ENCODE peak calls at places on chromosomes 13 and 19, in four cellular contexts. F is EH, I is heart right ventricle, Q is AG10803. Y is an unnamed sample.

GRCh38 chr13:102317593-102317992 is 84.3 kb downstream of the FGF14 start:
- DNase-seq in F (no peak), I (peak), Q (no peak), Y (peak)

GRCh38 chr19:56637976-56638555 is 4.9 kb upstream of the SMIM17 start:
- DNase-seq in F (peak), I (peak), Q (peak), Y (peak)

GRCh38 chr13:76758257-76758656 is 127.9 kb downstream of the KCTD12 start:
- DNase-seq in Q (no peak), I (no peak), F (no peak), Y (no peak)

GRCh38 chr19:3369337-3370213 is 3.2 kb downstream of the NFIC start:
- DNase-seq in I (no peak), F (peak), Q (peak), Y (peak)

GRCh38 chr13:39596685-39597084 is 6.3 kb downstream of the LHFPL6 start:
- DNase-seq in I (no peak), F (peak), Q (no peak), Y (no peak)

GRCh38 chr13:74987124-74987690 is 494.8 kb downstream of the TBC1D4 start:
- DNase-seq in Q (no peak), F (no peak), I (no peak), Y (no peak)

GRCh38 chr13:95676100-95676774 is 702 bp upstream of the DNAJC3 start:
- DNase-seq in I (peak), F (peak), Q (peak), Y (peak)

GRCh38 chr19:16001481-16002312 is 52.9 kb downstream of the OR10H4 start:
- DNase-seq in Q (peak), F (peak), I (no peak), Y (peak)

GRCh38 chr19:2012941-2013682 is 2.4 kb downstream of the BTBD2 start:
- DNase-seq in F (no peak), I (no peak), Q (no peak), Y (no peak)

GRCh38 chr13:52070929-52071523 is 46.5 kb downstream of the UTP14C start:
- DNase-seq in Q (peak), I (no peak), F (peak), Y (peak)

GRCh38 chr19:17747205-17748098 is 3.8 kb upstream of the FCHO1 start:
- DNase-seq in Q (peak), F (peak), I (peak), Y (peak)

GRCh38 chr13:105778196-105778595 is 757.3 kb downstream of the EFNB2 start:
- DNase-seq in F (no peak), I (no peak), Q (no peak), Y (peak)

GRCh38 chr19:16739546-16739945 is 19.9 kb downstream of the NWD1 start:
- DNase-seq in I (no peak), Q (no peak), F (peak), Y (no peak)

GRCh38 chr13:41542281-41542680 is 84.9 kb downstream of the RGCC start:
- DNase-seq in I (no peak), F (no peak), Q (no peak), Y (no peak)

GRCh38 chr19:48752511-48753365 is at the start of gene FUT1:
- DNase-seq in I (peak), Q (peak), F (peak), Y (no peak)

GRCh38 chr13:113142876-113143275 is 15.6 kb upstream of the PROZ start:
- DNase-seq in F (no peak), Q (no peak), I (no peak), Y (no peak)

GRCh38 chr13:59527500-59527899 is 636.2 kb downstream of the DIAPH3 start:
- DNase-seq in I (no peak), Q (no peak), F (no peak), Y (no peak)

GRCh38 chr13:49403966-49404365 is 39.9 kb downstream of the CAB39L start:
- DNase-seq in Q (no peak), I (no peak), F (no peak), Y (no peak)

GRCh38 chr13:24670927-24671326 is 9.3 kb upstream of the ATP12A start:
- DNase-seq in F (peak), Q (no peak), I (no peak), Y (no peak)

GRCh38 chr13:83281666-83282065 is 600.6 kb downstream of the SLITRK1 start:
- DNase-seq in F (no peak), Q (peak), I (no peak), Y (no peak)

GRCh38 chr13:111993701-111994100 is 73.2 kb upstream of the SOX1 start:
- DNase-seq in Q (no peak), I (no peak), F (no peak), Y (no peak)

GRCh38 chr13:20482275-20482761 is 43.3 kb downstream of the CRYL1 start:
- DNase-seq in F (no peak), I (no peak), Q (no peak), Y (no peak)

GRCh38 chr19:28012361-28012760 is 1200.6 kb downstream of the UQCRFS1 start:
- DNase-seq in Q (no peak), I (no peak), F (no peak), Y (no peak)

GRCh38 chr13:74651121-74651520 is 516.9 kb upstream of the KLF12 start:
- DNase-seq in F (no peak), Q (no peak), I (no peak), Y (no peak)

GRCh38 chr19:11140896-11141295 is 14.7 kb downstream of the SPC24 start:
- DNase-seq in I (no peak), F (no peak), Q (no peak), Y (no peak)

GRCh38 chr13:76397413-76397812 is 488.8 kb downstream of the KCTD12 start:
- DNase-seq in Q (no peak), I (no peak), F (no peak), Y (no peak)

GRCh38 chr13:97460004-97460756 is 26.2 kb downstream of the RAP2A start:
- DNase-seq in F (peak), Q (peak), I (no peak), Y (peak)

GRCh38 chr19:51079486-51080110 is 3.1 kb downstream of the KLK14 start:
- DNase-seq in I (peak), Q (no peak), F (no peak), Y (no peak)

GRCh38 chr19:15187026-15188007 is 13.5 kb downstream of the NOTCH3 start:
- DNase-seq in F (peak), I (no peak), Q (no peak), Y (no peak)

GRCh38 chr19:51660975-51661600 is 14.5 kb upstream of the SIGLEC14 start:
- DNase-seq in F (peak), I (peak), Q (peak), Y (peak)

GRCh38 chr13:101917475-101917810 is 465.0 kb downstream of the ITGBL1 start:
- DNase-seq in Q (no peak), I (no peak), F (no peak), Y (no peak)

GRCh38 chr19:6424190-6424938 is at the start of gene KHSRP:
- DNase-seq in I (no peak), F (peak), Q (no peak), Y (no peak)

GRCh38 chr19:12194827-12195500 is 32.1 kb downstream of the ZNF136 start:
- DNase-seq in I (peak), Q (peak), F (peak), Y (peak)

GRCh38 chr19:11659612-11660011 is 62.3 kb downstream of the ZNF627 start:
- DNase-seq in Q (peak), I (no peak), F (peak), Y (peak)

GRCh38 chr19:56834564-56835375 is 5.8 kb downstream of the PEG3 start:
- DNase-seq in Q (no peak), I (no peak), F (no peak), Y (no peak)